ENCODE peak calls at places on chromosomes 5 and 9, in eight cellular contexts. B is GM23338, F is cardiac muscle cell, I is epithelial cell of esophagus, Z is AG09309, P is psoas muscle, L is Panc1, C is choroid plexus epithelial cell. M is an unnamed sample.

GRCh38 chr9:15942806-15943424 is 390.1 kb downstream of the CCDC171 start:
- DNase-seq in B (peak; percentile 27), F (no peak), I (no peak), Z (no peak), P (no peak), L (no peak), C (peak; percentile 38), M (no peak)

GRCh38 chr5:159017787-159018186 is 81.9 kb downstream of the EBF1 start:
- DNase-seq in B (peak; percentile 70), F (no peak), I (peak; percentile 67), Z (no peak), P (peak; percentile 81), L (no peak), C (peak; percentile 94), M (peak; percentile 80)

GRCh38 chr9:93191354-93191660 is 7.4 kb downstream of the WNK2 start:
- DNase-seq in B (no peak), F (no peak), I (no peak), Z (no peak), P (no peak), L (no peak), C (no peak), M (no peak)

GRCh38 chr9:89597711-89598707 is 6.8 kb upstream of the GADD45G start:
- DNase-seq in B (peak; percentile 85), F (peak; percentile 74), I (peak; percentile 62), Z (no peak), P (no peak), L (no peak), C (peak; percentile 80), M (no peak)

GRCh38 chr9:96014078-96014477 is 138.6 kb downstream of the ERCC6L2 start:
- DNase-seq in B (no peak), F (no peak), I (no peak), Z (no peak), P (no peak), L (no peak), C (no peak), M (no peak)

GRCh38 chr5:134113908-134114875 is at the start of gene TCF7:
- DNase-seq in B (peak; percentile 92), F (peak; percentile 94), I (peak; percentile 88), Z (peak; percentile 23), P (peak; percentile 86), L (no peak), C (peak; percentile 79), M (peak; percentile 26)

GRCh38 chr9:71684566-71684965 is 83.7 kb downstream of the CEMIP2 start:
- DNase-seq in B (no peak), F (no peak), I (no peak), Z (no peak), P (no peak), L (no peak), C (no peak), M (no peak)

GRCh38 chr9:304519-305185 is 90.0 kb downstream of the DOCK8 start:
- DNase-seq in B (peak; percentile 63), F (no peak), I (peak; percentile 84), Z (no peak), P (no peak), L (no peak), C (peak; percentile 44), M (no peak)

GRCh38 chr5:73448072-73448432 is 525 bp downstream of the FOXD1 start:
- DNase-seq in B (peak; percentile 51), F (no peak), I (no peak), Z (no peak), P (no peak), L (no peak), C (no peak), M (no peak)
- H3K4me3 ChIP-seq in B (peak overlapping the region; percentile 56), F (peak overlapping the region; percentile 28), I (no peak overlapping the region), Z (peak overlapping the region; percentile 65), P (peak overlapping the region; percentile 65), L (peak overlapping the region; percentile 61), C (peak overlapping the region; percentile 88), M (peak overlapping the region; percentile 64)

GRCh38 chr9:91208837-91209236 is 152.9 kb downstream of the AUH start:
- DNase-seq in B (no peak), F (no peak), I (no peak), Z (no peak), P (no peak), L (no peak), C (no peak), M (no peak)

GRCh38 chr9:91210318-91210717 is 151.4 kb downstream of the AUH start:
- DNase-seq in B (no peak), F (no peak), I (no peak), Z (no peak), P (no peak), L (no peak), C (no peak), M (no peak)

GRCh38 chr9:91207481-91207888 is 154.2 kb downstream of the AUH start:
- DNase-seq in B (no peak), F (no peak), I (no peak), Z (peak; percentile 40), P (no peak), L (no peak), C (peak; percentile 86), M (peak; percentile 69)

GRCh38 chr9:91211414-91211813 is 150.3 kb downstream of the AUH start:
- DNase-seq in B (no peak), F (no peak), I (no peak), Z (no peak), P (no peak), L (no peak), C (no peak), M (no peak)

DNA sequence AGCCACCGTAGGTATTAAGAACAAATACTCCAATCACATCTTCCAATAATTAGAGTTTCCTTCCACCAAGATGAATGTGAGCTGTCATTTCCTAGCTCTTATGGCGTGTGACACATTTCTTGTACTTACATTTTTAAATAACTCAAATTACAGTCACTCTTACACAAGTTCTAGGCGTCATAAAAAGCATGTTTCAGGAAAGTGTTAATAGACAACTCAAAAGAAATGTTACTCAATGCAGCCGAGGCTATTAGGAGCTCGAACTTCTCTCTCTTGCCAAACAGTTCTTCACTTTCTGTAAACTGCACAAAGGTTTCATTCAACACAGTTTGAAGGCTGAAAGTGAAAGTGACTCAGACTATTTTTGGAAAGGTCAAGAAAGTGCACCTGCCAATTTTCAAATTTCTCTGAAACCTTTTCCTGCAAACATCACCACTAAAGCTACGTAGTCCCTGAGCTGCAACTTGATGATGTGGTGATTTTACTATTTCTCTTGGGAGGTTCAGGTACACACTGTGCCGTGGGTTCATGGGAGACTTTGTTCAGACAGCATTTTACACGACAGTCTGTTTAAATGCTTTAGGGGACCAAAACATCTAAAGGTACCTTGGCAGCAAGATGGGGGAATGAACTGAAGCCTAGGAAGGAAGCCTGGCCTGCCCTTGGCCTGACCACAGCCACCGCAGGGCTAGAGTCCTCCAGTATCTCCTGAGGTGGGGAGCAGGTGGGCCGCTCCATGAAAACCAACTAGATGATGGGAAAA is 153.6 kb downstream of the AUH start:
- DNase-seq in B (no peak), F (peak; percentile 23), I (peak; percentile 37), Z (peak; percentile 28), P (no peak), L (no peak), C (peak; percentile 92), M (peak; percentile 58)
- H3K4me3 ChIP-seq in B (no peak overlapping the region), F (no peak overlapping the region), I (no peak overlapping the region), Z (no peak overlapping the region), P (peak overlapping the region; percentile 13), L (no peak overlapping the region), C (no peak overlapping the region), M (no peak overlapping the region)

GRCh38 chr5:154831451-154831850 is 19.0 kb downstream of the FAXDC2 start:
- DNase-seq in B (no peak), F (no peak), I (no peak), Z (no peak), P (no peak), L (no peak), C (no peak), M (no peak)

GRCh38 chr5:154830596-154830995 is 19.8 kb downstream of the FAXDC2 start:
- DNase-seq in B (no peak), F (no peak), I (peak; percentile 73), Z (no peak), P (no peak), L (no peak), C (no peak), M (no peak)

GRCh38 chr5:154837009-154837881 is 13.2 kb downstream of the FAXDC2 start:
- DNase-seq in B (no peak), F (no peak), I (no peak), Z (no peak), P (no peak), L (no peak), C (no peak), M (no peak)

GRCh38 chr5:154836225-154836624 is 14.2 kb downstream of the FAXDC2 start:
- DNase-seq in B (no peak), F (no peak), I (no peak), Z (no peak), P (no peak), L (no peak), C (no peak), M (no peak)

DNA sequence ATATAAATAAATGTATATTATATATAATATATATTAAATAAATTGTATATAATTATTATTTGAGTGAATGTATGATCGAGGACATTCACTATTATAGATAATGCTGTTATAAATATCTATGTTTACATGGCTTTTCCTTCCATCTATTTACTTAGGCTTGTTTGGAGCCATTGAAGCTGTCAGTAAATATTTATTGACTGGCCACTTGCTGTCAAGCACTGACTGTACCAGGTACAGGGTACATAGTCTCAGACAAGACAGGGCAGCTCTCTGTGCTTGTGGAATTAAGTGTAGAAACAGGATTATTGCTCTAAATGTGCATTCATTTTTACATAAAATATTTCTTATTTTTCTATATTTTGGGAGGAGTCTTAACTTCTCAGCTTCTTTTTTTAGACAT is 16.4 kb downstream of the FAXDC2 start:
- DNase-seq in B (no peak), F (no peak), I (no peak), Z (no peak), P (no peak), L (no peak), C (no peak), M (no peak)
- H3K4me3 ChIP-seq in B (no peak overlapping the region), F (no peak overlapping the region), I (peak overlapping the region; percentile 3), Z (no peak overlapping the region), P (no peak overlapping the region), L (no peak overlapping the region), C (no peak overlapping the region), M (no peak overlapping the region)

GRCh38 chr5:156799171-156799570 is 50.9 kb upstream of the PPP1R2B start:
- DNase-seq in B (no peak), F (no peak), I (no peak), Z (no peak), P (no peak), L (no peak), C (no peak), M (no peak)

GRCh38 chr5:156803404-156803803 is 46.7 kb upstream of the PPP1R2B start:
- DNase-seq in B (no peak), F (no peak), I (no peak), Z (no peak), P (no peak), L (no peak), C (no peak), M (no peak)

GRCh38 chr5:156798201-156798600 is 51.9 kb upstream of the PPP1R2B start:
- DNase-seq in B (peak; percentile 76), F (no peak), I (no peak), Z (no peak), P (no peak), L (no peak), C (no peak), M (no peak)

GRCh38 chr5:156800982-156801381 is 49.1 kb upstream of the PPP1R2B start:
- DNase-seq in B (peak; percentile 72), F (no peak), I (no peak), Z (no peak), P (no peak), L (no peak), C (no peak), M (no peak)

DNA sequence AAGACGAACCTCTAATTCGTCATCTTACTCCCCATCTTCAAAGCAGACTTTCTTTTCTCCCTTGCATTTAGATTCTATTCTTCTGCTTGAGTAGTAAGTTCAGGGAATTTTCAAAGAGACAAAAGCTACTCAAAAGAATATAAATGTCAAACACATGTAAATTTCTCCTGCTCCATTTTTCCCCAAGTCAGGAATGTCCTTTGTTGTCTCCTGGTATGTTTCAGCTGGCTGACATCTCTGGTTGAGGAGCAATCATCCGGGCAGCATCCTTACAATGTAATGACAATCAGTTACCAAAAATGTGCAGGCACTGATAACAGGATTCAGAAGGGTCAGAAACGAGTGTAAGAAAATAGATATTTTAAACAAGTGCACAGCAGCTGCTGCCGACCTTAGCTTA is 47.6 kb upstream of the PPP1R2B start:
- DNase-seq in B (peak; percentile 83), F (no peak), I (no peak), Z (no peak), P (no peak), L (no peak), C (no peak), M (no peak)
- H3K4me3 ChIP-seq in B (no peak overlapping the region), F (no peak overlapping the region), I (no peak overlapping the region), Z (no peak overlapping the region), P (no peak overlapping the region), L (no peak overlapping the region), C (no peak overlapping the region), M (no peak overlapping the region)

M was measured in skeletal muscle cell.